ENCODE peak calls at places on chromosome 19, in ten cellular contexts. Z, M, K, V, F, P, H, O, L and Y are unnamed samples.

GRCh38 chr19:38569368-38569983 is 48.3 kb downstream of the MAP4K1 start:
- DNase-seq in Z (no peak), M (no peak), K (no peak), V (no peak), F (no peak), P (no peak), H (no peak), O (no peak), L (no peak), Y (no peak)

GRCh38 chr19:8377598-8377997 is 12.6 kb upstream of the RAB11B start:
- DNase-seq in Z (no peak), M (no peak), K (no peak), V (no peak), F (no peak), P (no peak), H (no peak), O (no peak), L (no peak), Y (no peak)

GRCh38 chr19:710767-711166 is 2.0 kb downstream of the PALM start:
- DNase-seq in Z (no peak), M (no peak), K (no peak), V (no peak), F (no peak), P (no peak), H (no peak), O (no peak), L (peak; percentile 25), Y (no peak)

GRCh38 chr19:12833418-12833746 is 997 bp downstream of the RTBDN start:
- DNase-seq in Z (no peak), M (no peak), K (no peak), V (no peak), F (no peak), P (no peak), H (no peak), O (no peak), L (no peak), Y (no peak)

GRCh38 chr19:5893907-5894703 is 9.5 kb downstream of the NDUFA11 start:
- DNase-seq in Z (no peak), M (no peak), K (no peak), V (no peak), F (no peak), P (no peak), H (no peak), O (no peak), L (no peak), Y (no peak)

GRCh38 chr19:45177817-45178261 is at the start of gene TRAPPC6A:
- DNase-seq in Z (peak; percentile 69), M (no peak), K (no peak), V (no peak), F (no peak), P (no peak), H (no peak), O (no peak), L (peak; percentile 52), Y (peak; percentile 53)

GRCh38 chr19:14450168-14450874 is 17.2 kb downstream of the PKN1 start:
- DNase-seq in Z (peak; percentile 30), M (no peak), K (peak; percentile 99), V (peak; percentile 76), F (no peak), P (peak; percentile 57), H (peak; percentile 66), O (no peak), L (no peak), Y (peak; percentile 32)

GRCh38 chr19:38425810-38426466 is at the start of gene RASGRP4:
- DNase-seq in Z (no peak), M (no peak), K (peak; percentile 40), V (peak; percentile 30), F (no peak), P (no peak), H (no peak), O (no peak), L (no peak), Y (no peak)

GRCh38 chr19:48921721-48922500 is 11.6 kb upstream of the DHDH start:
- DNase-seq in Z (no peak), M (no peak), K (no peak), V (no peak), F (no peak), P (no peak), H (no peak), O (no peak), L (no peak), Y (no peak)